ENCODE peak calls at places on chromosomes 2 and 18, in six cellular contexts. One of them, this sample, is unnamed.

GRCh38 chr2:19362652-19363473 is 4.4 kb upstream of the OSR1 start:
- DNase-seq in ovary: peak; percentile 83
- DNase-seq in foreskin fibroblast: peak; percentile 97
- DNase-seq in Panc1: peak; percentile 65
- DNase-seq in right lobe of liver: peak; percentile 84
- DNase-seq in AG10803: peak; percentile 85
- DNase-seq in this sample: peak; percentile 91

GRCh38 chr2:110860620-110861019 is 128.2 kb downstream of the ACOXL start:
- DNase-seq in ovary: no peak
- DNase-seq in foreskin fibroblast: no peak
- DNase-seq in Panc1: no peak
- DNase-seq in right lobe of liver: no peak
- DNase-seq in AG10803: no peak
- DNase-seq in this sample: no peak

GRCh38 chr18:77393519-77393918 is 143.9 kb downstream of the GALR1 start:
- DNase-seq in ovary: no peak
- DNase-seq in foreskin fibroblast: no peak
- DNase-seq in Panc1: no peak
- DNase-seq in right lobe of liver: no peak
- DNase-seq in AG10803: no peak
- DNase-seq in this sample: no peak

GRCh38 chr18:32177530-32177929 is 12.3 kb upstream of the MEP1B start:
- DNase-seq in ovary: no peak
- DNase-seq in foreskin fibroblast: no peak
- DNase-seq in Panc1: no peak
- DNase-seq in right lobe of liver: no peak
- DNase-seq in AG10803: no peak
- DNase-seq in this sample: no peak

GRCh38 chr18:62809900-62810299 is 94.6 kb downstream of the PHLPP1 start:
- DNase-seq in ovary: no peak
- DNase-seq in foreskin fibroblast: no peak
- DNase-seq in Panc1: no peak
- DNase-seq in right lobe of liver: no peak
- DNase-seq in AG10803: no peak
- DNase-seq in this sample: no peak

GRCh38 chr2:11941201-11942041 is 195.0 kb downstream of the LPIN1 start:
- DNase-seq in ovary: no peak
- DNase-seq in foreskin fibroblast: no peak
- DNase-seq in Panc1: no peak
- DNase-seq in right lobe of liver: no peak
- DNase-seq in AG10803: no peak
- DNase-seq in this sample: no peak

GRCh38 chr2:118686364-118686763 is 161.1 kb downstream of the EN1 start:
- DNase-seq in ovary: no peak
- DNase-seq in foreskin fibroblast: peak; percentile 25
- DNase-seq in Panc1: no peak
- DNase-seq in right lobe of liver: no peak
- DNase-seq in AG10803: peak; percentile 75
- DNase-seq in this sample: no peak

GRCh38 chr2:97935719-97936161 is 60.0 kb downstream of the TMEM131 start:
- DNase-seq in ovary: no peak
- DNase-seq in foreskin fibroblast: peak; percentile 66
- DNase-seq in Panc1: no peak
- DNase-seq in right lobe of liver: no peak
- DNase-seq in AG10803: peak; percentile 88
- DNase-seq in this sample: peak; percentile 83

GRCh38 chr2:195613922-195614321 is 43.1 kb upstream of the SLC39A10 start:
- DNase-seq in ovary: no peak
- DNase-seq in foreskin fibroblast: peak; percentile 80
- DNase-seq in Panc1: peak; percentile 61
- DNase-seq in right lobe of liver: no peak
- DNase-seq in AG10803: peak; percentile 76
- DNase-seq in this sample: peak; percentile 83

GRCh38 chr2:100755441-100755840 is 64.5 kb upstream of the NPAS2 start:
- DNase-seq in ovary: no peak
- DNase-seq in foreskin fibroblast: peak; percentile 61
- DNase-seq in Panc1: no peak
- DNase-seq in right lobe of liver: no peak
- DNase-seq in AG10803: peak; percentile 40
- DNase-seq in this sample: no peak

GRCh38 chr18:47929681-47930085 is 776 bp downstream of the SMAD2 start:
- DNase-seq in ovary: no peak
- DNase-seq in foreskin fibroblast: no peak
- DNase-seq in Panc1: no peak
- DNase-seq in right lobe of liver: no peak
- DNase-seq in AG10803: peak; percentile 39
- DNase-seq in this sample: peak; percentile 67

GRCh38 chr2:182810087-182810486 is 56.4 kb downstream of the FRZB start:
- DNase-seq in ovary: no peak
- DNase-seq in foreskin fibroblast: no peak
- DNase-seq in Panc1: no peak
- DNase-seq in right lobe of liver: no peak
- DNase-seq in AG10803: no peak
- DNase-seq in this sample: no peak

GRCh38 chr2:46500801-46501200 is 21.4 kb downstream of the TMEM247 start:
- DNase-seq in ovary: no peak
- DNase-seq in foreskin fibroblast: no peak
- DNase-seq in Panc1: no peak
- DNase-seq in right lobe of liver: no peak
- DNase-seq in AG10803: no peak
- DNase-seq in this sample: no peak

GRCh38 chr2:7146151-7146550 is 228.9 kb downstream of the RNF144A start:
- DNase-seq in ovary: no peak
- DNase-seq in foreskin fibroblast: no peak
- DNase-seq in Panc1: no peak
- DNase-seq in right lobe of liver: no peak
- DNase-seq in AG10803: no peak
- DNase-seq in this sample: no peak

GRCh38 chr2:9256570-9257043 is 50.0 kb downstream of the ASAP2 start:
- DNase-seq in ovary: no peak
- DNase-seq in foreskin fibroblast: peak; percentile 80
- DNase-seq in Panc1: no peak
- DNase-seq in right lobe of liver: no peak
- DNase-seq in AG10803: peak; percentile 90
- DNase-seq in this sample: no peak

GRCh38 chr2:228180126-228181097 is 1.1 kb downstream of the SPHKAP start:
- DNase-seq in ovary: peak; percentile 30
- DNase-seq in foreskin fibroblast: peak; percentile 1
- DNase-seq in Panc1: no peak
- DNase-seq in right lobe of liver: no peak
- DNase-seq in AG10803: no peak
- DNase-seq in this sample: no peak

GRCh38 chr18:2939317-2939716 is 73.6 kb downstream of the LPIN2 start:
- DNase-seq in ovary: no peak
- DNase-seq in foreskin fibroblast: no peak
- DNase-seq in Panc1: no peak
- DNase-seq in right lobe of liver: peak; percentile 91
- DNase-seq in AG10803: no peak
- DNase-seq in this sample: no peak

GRCh38 chr18:57797209-57797651 is 5.9 kb downstream of the ATP8B1 start:
- DNase-seq in ovary: no peak
- DNase-seq in foreskin fibroblast: no peak
- DNase-seq in Panc1: no peak
- DNase-seq in right lobe of liver: peak; percentile 85
- DNase-seq in AG10803: no peak
- DNase-seq in this sample: no peak

GRCh38 chr2:51194656-51195055 is 162.7 kb upstream of the NRXN1 start:
- DNase-seq in ovary: no peak
- DNase-seq in foreskin fibroblast: no peak
- DNase-seq in Panc1: no peak
- DNase-seq in right lobe of liver: no peak
- DNase-seq in AG10803: no peak
- DNase-seq in this sample: no peak

GRCh38 chr2:154452906-154453493 is 245.5 kb upstream of the KCNJ3 start:
- DNase-seq in ovary: no peak
- DNase-seq in foreskin fibroblast: peak; percentile 10
- DNase-seq in Panc1: no peak
- DNase-seq in right lobe of liver: no peak
- DNase-seq in AG10803: peak; percentile 10
- DNase-seq in this sample: peak; percentile 8

GRCh38 chr2:143936758-143937562 is 583.0 kb downstream of the ZEB2 start:
- DNase-seq in ovary: peak; percentile 75
- DNase-seq in foreskin fibroblast: peak; percentile 76
- DNase-seq in Panc1: no peak
- DNase-seq in right lobe of liver: peak; percentile 57
- DNase-seq in AG10803: peak; percentile 36
- DNase-seq in this sample: peak; percentile 38

GRCh38 chr2:176418768-176419167 is 149.5 kb downstream of the MTX2 start:
- DNase-seq in ovary: no peak
- DNase-seq in foreskin fibroblast: no peak
- DNase-seq in Panc1: no peak
- DNase-seq in right lobe of liver: no peak
- DNase-seq in AG10803: peak; percentile 25
- DNase-seq in this sample: no peak

GRCh38 chr18:79241755-79242154 is 154.0 kb upstream of the NFATC1 start:
- DNase-seq in ovary: no peak
- DNase-seq in foreskin fibroblast: no peak
- DNase-seq in Panc1: no peak
- DNase-seq in right lobe of liver: no peak
- DNase-seq in AG10803: no peak
- DNase-seq in this sample: no peak

GRCh38 chr18:78521136-78521535 is 458.5 kb upstream of the SALL3 start:
- DNase-seq in ovary: no peak
- DNase-seq in foreskin fibroblast: no peak
- DNase-seq in Panc1: no peak
- DNase-seq in right lobe of liver: no peak
- DNase-seq in AG10803: no peak
- DNase-seq in this sample: no peak

GRCh38 chr2:218284106-218284811 is 8.0 kb downstream of the TMBIM1 start:
- DNase-seq in ovary: no peak
- DNase-seq in foreskin fibroblast: peak; percentile 86
- DNase-seq in Panc1: no peak
- DNase-seq in right lobe of liver: peak; percentile 83
- DNase-seq in AG10803: peak; percentile 76
- DNase-seq in this sample: peak; percentile 87

GRCh38 chr2:237322564-237322963 is 91.4 kb downstream of the COL6A3 start:
- DNase-seq in ovary: no peak
- DNase-seq in foreskin fibroblast: no peak
- DNase-seq in Panc1: no peak
- DNase-seq in right lobe of liver: no peak
- DNase-seq in AG10803: no peak
- DNase-seq in this sample: no peak

DNA sequence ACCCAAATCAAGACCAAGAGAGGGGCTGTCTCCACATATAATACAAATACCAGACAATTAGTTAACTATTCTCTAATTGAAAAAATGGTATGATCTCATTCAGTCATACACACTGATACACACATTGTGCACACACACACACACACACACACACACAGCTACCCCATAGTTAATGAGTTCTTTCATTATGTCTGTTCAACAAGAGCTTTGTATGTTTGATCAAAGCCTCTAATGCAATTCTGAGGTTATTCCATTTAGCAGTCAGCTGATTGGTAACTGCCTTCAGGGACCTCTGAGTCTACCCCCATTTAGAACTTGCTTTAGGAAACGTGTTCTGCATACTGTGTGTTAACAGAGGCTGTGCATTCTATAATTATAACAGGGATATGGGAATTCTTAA is 741.4 kb upstream of the LRRTM4 start:
- DNase-seq in ovary: no peak
- DNase-seq in foreskin fibroblast: no peak
- DNase-seq in Panc1: no peak
- DNase-seq in right lobe of liver: no peak
- DNase-seq in AG10803: no peak
- DNase-seq in this sample: no peak
- H3K4me3 ChIP-seq in ovary: no peak overlapping the region
- H3K4me3 ChIP-seq in foreskin fibroblast: no peak overlapping the region
- H3K4me3 ChIP-seq in Panc1: no peak overlapping the region
- H3K4me3 ChIP-seq in right lobe of liver: no peak overlapping the region
- H3K4me3 ChIP-seq in AG10803: no peak overlapping the region
- H3K4me3 ChIP-seq in this sample: no peak overlapping the region

GRCh38 chr2:203858176-203858575 is 9.4 kb upstream of the CTLA4 start:
- DNase-seq in ovary: no peak
- DNase-seq in foreskin fibroblast: no peak
- DNase-seq in Panc1: no peak
- DNase-seq in right lobe of liver: no peak
- DNase-seq in AG10803: no peak
- DNase-seq in this sample: no peak
- TF ChIP-seq CTCF in ovary: no peak
- TF ChIP-seq CTCF in foreskin fibroblast: no peak
- TF ChIP-seq CTCF in Panc1: peak; percentile 12
- TF ChIP-seq CTCF in right lobe of liver: no peak
- TF ChIP-seq CTCF in AG10803: no peak
- TF ChIP-seq CTCF in this sample: peak; percentile 10

DNA sequence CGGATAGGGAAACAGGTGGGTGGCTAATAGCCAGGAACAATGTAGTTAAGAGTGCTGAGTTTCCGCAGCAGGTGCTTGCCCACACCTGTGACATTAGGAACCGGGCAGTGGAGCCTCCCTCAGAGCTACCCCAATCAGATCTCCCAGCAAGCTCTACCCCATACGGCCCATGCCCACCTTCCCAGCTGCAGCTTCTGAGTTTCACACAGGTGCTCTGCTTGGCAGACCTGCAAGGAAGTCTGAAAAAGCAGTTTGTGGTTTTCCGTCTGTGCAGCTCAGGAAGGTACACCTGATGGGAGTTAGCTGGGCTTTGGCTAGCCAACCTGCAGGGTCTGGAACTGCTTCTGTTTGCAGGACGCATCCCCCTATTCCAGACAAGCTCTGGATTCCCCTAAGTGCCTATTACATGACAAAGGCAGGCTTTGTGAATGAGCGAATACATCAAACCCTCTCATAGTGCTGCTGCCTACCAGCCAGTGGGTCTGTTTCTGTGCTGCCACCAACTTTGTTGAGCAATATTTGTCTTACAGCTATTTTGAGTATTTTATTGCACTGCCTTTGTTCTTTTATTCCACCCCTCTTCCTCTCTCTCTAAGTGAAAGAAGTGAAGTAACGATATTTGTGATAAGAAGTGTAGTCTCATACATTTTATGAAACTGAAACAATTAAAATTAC is 24.7 kb upstream of the CEP68 start:
- DNase-seq in ovary: no peak
- DNase-seq in foreskin fibroblast: no peak
- DNase-seq in Panc1: no peak
- DNase-seq in right lobe of liver: no peak
- DNase-seq in AG10803: no peak
- DNase-seq in this sample: no peak
- H3K4me3 ChIP-seq in ovary: no peak overlapping the region
- H3K4me3 ChIP-seq in foreskin fibroblast: no peak overlapping the region
- H3K4me3 ChIP-seq in Panc1: no peak overlapping the region
- H3K4me3 ChIP-seq in right lobe of liver: no peak overlapping the region
- H3K4me3 ChIP-seq in AG10803: no peak overlapping the region
- H3K4me3 ChIP-seq in this sample: no peak overlapping the region

GRCh38 chr2:85134255-85135065 is 1.3 kb downstream of the TCF7L1 start:
- DNase-seq in ovary: peak; percentile 70
- DNase-seq in foreskin fibroblast: peak; percentile 41
- DNase-seq in Panc1: no peak
- DNase-seq in right lobe of liver: no peak
- DNase-seq in AG10803: peak; percentile 42
- DNase-seq in this sample: peak; percentile 65
- TF ChIP-seq CTCF in ovary: no peak
- TF ChIP-seq CTCF in foreskin fibroblast: no peak
- TF ChIP-seq CTCF in Panc1: no peak
- TF ChIP-seq CTCF in right lobe of liver: no peak
- TF ChIP-seq CTCF in AG10803: no peak
- TF ChIP-seq CTCF in this sample: no peak

GRCh38 chr18:23357992-23358594 is 95.0 kb upstream of the RIOK3 start:
- DNase-seq in ovary: peak; percentile 71
- DNase-seq in foreskin fibroblast: no peak
- DNase-seq in Panc1: no peak
- DNase-seq in right lobe of liver: peak; percentile 67
- DNase-seq in AG10803: peak; percentile 45
- DNase-seq in this sample: peak; percentile 54
- H3K4me3 ChIP-seq in ovary: no peak overlapping the region
- H3K4me3 ChIP-seq in foreskin fibroblast: no peak overlapping the region
- H3K4me3 ChIP-seq in Panc1: no peak overlapping the region
- H3K4me3 ChIP-seq in right lobe of liver: peak overlapping the region; percentile 9
- H3K4me3 ChIP-seq in AG10803: no peak overlapping the region
- H3K4me3 ChIP-seq in this sample: no peak overlapping the region

This sample was measured in choroid plexus epithelial cell.